ENCODE peak calls at places on chromosomes 3 and 15, in four cellular contexts. K, P, D and G are unnamed samples.
A peak's percentile ranks its signal among the peaks of the same experiment; 100 is the strongest.

GRCh38 chr3:193948459-193948858 is 187.5 kb upstream of the HES1 start:
- DNase-seq in K (no peak), P (no peak), D (no peak), G (no peak)

GRCh38 chr3:122777563-122777962 is 16.1 kb downstream of the HSPBAP1 start:
- DNase-seq in D (no peak), K (no peak), P (no peak), G (no peak)

GRCh38 chr3:195259564-195260285 is 11.2 kb downstream of the XXYLT1 start:
- DNase-seq in P (peak; percentile 88), D (peak; percentile 94), K (peak; percentile 85), G (peak; percentile 75)

GRCh38 chr3:108044699-108045098 is 46.1 kb downstream of the CD47 start:
- DNase-seq in P (no peak), K (no peak), D (no peak), G (no peak)

GRCh38 chr3:171306631-171307030 is 153.6 kb downstream of the TNIK start:
- DNase-seq in P (peak; percentile 94), K (peak; percentile 68), D (no peak), G (peak; percentile 98)

GRCh38 chr15:61556037-61556648 is 327.0 kb upstream of the RORA start:
- DNase-seq in K (no peak), P (peak; percentile 59), D (no peak), G (no peak)

GRCh38 chr3:29065211-29065785 is 215.6 kb upstream of the RBMS3 start:
- DNase-seq in D (peak; percentile 45), K (peak; percentile 40), P (peak; percentile 100), G (peak; percentile 95)

GRCh38 chr15:50134524-50135024 is 15.5 kb upstream of the ATP8B4 start:
- DNase-seq in D (no peak), P (peak; percentile 79), K (no peak), G (no peak)

GRCh38 chr3:194306109-194306686 is 44.9 kb downstream of the CPN2 start:
- DNase-seq in D (peak; percentile 34), K (no peak), P (no peak), G (no peak)

GRCh38 chr3:113214917-113215595 is 3.7 kb downstream of the BOC start:
- DNase-seq in K (no peak), D (no peak), P (peak; percentile 27), G (no peak)

GRCh38 chr15:83170474-83171165 is 37.0 kb downstream of the HDGFL3 start:
- DNase-seq in P (peak; percentile 33), K (no peak), D (no peak), G (peak; percentile 3)

GRCh38 chr3:126798521-126798920 is 94.5 kb downstream of the CHCHD6 start:
- DNase-seq in P (no peak), K (no peak), D (no peak), G (no peak)

GRCh38 chr3:59049671-59050331 is at the start of gene CFAP20DC:
- DNase-seq in P (peak; percentile 88), K (peak; percentile 90), D (peak; percentile 93), G (peak; percentile 91)

GRCh38 chr3:45644467-45645201 is 44.6 kb upstream of the SACM1L start:
- DNase-seq in D (no peak), P (peak; percentile 95), K (no peak), G (peak; percentile 83)

GRCh38 chr3:160538906-160539305 is 26.5 kb downstream of the KPNA4 start:
- DNase-seq in P (no peak), D (no peak), K (no peak), G (no peak)